ENCODE peak calls at places on chromosomes 1 and 21, in ten cellular contexts. One of them, this sample, is unnamed.

GRCh38 chr1:247054992-247055415 is 23.6 kb downstream of the ZNF670 start:
- DNase-seq in NCI-H345: no peak
- DNase-seq in stimulated activated CD8-positive, alpha-beta memory T cell treated with anti-CD3 and anti-CD28 coated beads, Interleukin-2, amount 100 ng/mL, for 48 hours: no peak
- DNase-seq in Right ventricle myocardium superior: no peak
- DNase-seq in GM12891: no peak
- DNase-seq in glutamatergic neuron: no peak
- DNase-seq in endothelial cell: no peak
- DNase-seq in lung: no peak
- DNase-seq in left lung: no peak
- DNase-seq in CD8-positive, alpha-beta memory T cell: no peak
- DNase-seq in this sample: no peak

GRCh38 chr1:7003676-7004075 is 218.4 kb downstream of the CAMTA1 start:
- DNase-seq in Right ventricle myocardium superior: no peak
- DNase-seq in CD8-positive, alpha-beta memory T cell: no peak
- DNase-seq in endothelial cell: no peak
- DNase-seq in lung: no peak
- DNase-seq in GM12891: no peak
- DNase-seq in NCI-H345: no peak
- DNase-seq in left lung: no peak
- DNase-seq in stimulated activated CD8-positive, alpha-beta memory T cell treated with anti-CD3 and anti-CD28 coated beads, Interleukin-2, amount 100 ng/mL, for 48 hours: no peak
- DNase-seq in glutamatergic neuron: no peak
- DNase-seq in this sample: no peak

GRCh38 chr1:56686171-56686570 is 41.1 kb downstream of the PRKAA2 start:
- DNase-seq in stimulated activated CD8-positive, alpha-beta memory T cell treated with anti-CD3 and anti-CD28 coated beads, Interleukin-2, amount 100 ng/mL, for 48 hours: no peak
- DNase-seq in left lung: no peak
- DNase-seq in endothelial cell: no peak
- DNase-seq in NCI-H345: no peak
- DNase-seq in Right ventricle myocardium superior: no peak
- DNase-seq in glutamatergic neuron: no peak
- DNase-seq in GM12891: no peak
- DNase-seq in CD8-positive, alpha-beta memory T cell: no peak
- DNase-seq in lung: no peak
- DNase-seq in this sample: no peak

GRCh38 chr21:42397291-42398129 is 1.7 kb upstream of the TMPRSS3 start:
- DNase-seq in stimulated activated CD8-positive, alpha-beta memory T cell treated with anti-CD3 and anti-CD28 coated beads, Interleukin-2, amount 100 ng/mL, for 48 hours: no peak
- DNase-seq in endothelial cell: no peak
- DNase-seq in lung: no peak
- DNase-seq in Right ventricle myocardium superior: no peak
- DNase-seq in GM12891: no peak
- DNase-seq in left lung: no peak
- DNase-seq in NCI-H345: no peak
- DNase-seq in CD8-positive, alpha-beta memory T cell: no peak
- DNase-seq in glutamatergic neuron: peak
- DNase-seq in this sample: no peak

GRCh38 chr1:67522001-67522441 is 91.8 kb upstream of the SERBP1 start:
- DNase-seq in lung: no peak
- DNase-seq in glutamatergic neuron: no peak
- DNase-seq in NCI-H345: no peak
- DNase-seq in GM12891: no peak
- DNase-seq in CD8-positive, alpha-beta memory T cell: no peak
- DNase-seq in Right ventricle myocardium superior: no peak
- DNase-seq in left lung: no peak
- DNase-seq in stimulated activated CD8-positive, alpha-beta memory T cell treated with anti-CD3 and anti-CD28 coated beads, Interleukin-2, amount 100 ng/mL, for 48 hours: no peak
- DNase-seq in endothelial cell: no peak
- DNase-seq in this sample: no peak

GRCh38 chr1:112373841-112374240 is 22.2 kb upstream of the CTTNBP2NL start:
- DNase-seq in GM12891: no peak
- DNase-seq in stimulated activated CD8-positive, alpha-beta memory T cell treated with anti-CD3 and anti-CD28 coated beads, Interleukin-2, amount 100 ng/mL, for 48 hours: no peak
- DNase-seq in endothelial cell: no peak
- DNase-seq in Right ventricle myocardium superior: no peak
- DNase-seq in NCI-H345: no peak
- DNase-seq in left lung: no peak
- DNase-seq in glutamatergic neuron: no peak
- DNase-seq in CD8-positive, alpha-beta memory T cell: no peak
- DNase-seq in lung: no peak
- DNase-seq in this sample: no peak

GRCh38 chr21:42295845-42296244 is 19.4 kb downstream of the TFF3 start:
- DNase-seq in Right ventricle myocardium superior: no peak
- DNase-seq in CD8-positive, alpha-beta memory T cell: no peak
- DNase-seq in GM12891: no peak
- DNase-seq in glutamatergic neuron: no peak
- DNase-seq in NCI-H345: no peak
- DNase-seq in stimulated activated CD8-positive, alpha-beta memory T cell treated with anti-CD3 and anti-CD28 coated beads, Interleukin-2, amount 100 ng/mL, for 48 hours: no peak
- DNase-seq in left lung: no peak
- DNase-seq in lung: no peak
- DNase-seq in endothelial cell: no peak
- DNase-seq in this sample: no peak

GRCh38 chr21:37367758-37368535 is 1.4 kb downstream of the DYRK1A start:
- DNase-seq in Right ventricle myocardium superior: peak
- DNase-seq in glutamatergic neuron: peak
- DNase-seq in lung: no peak
- DNase-seq in CD8-positive, alpha-beta memory T cell: peak
- DNase-seq in NCI-H345: no peak
- DNase-seq in stimulated activated CD8-positive, alpha-beta memory T cell treated with anti-CD3 and anti-CD28 coated beads, Interleukin-2, amount 100 ng/mL, for 48 hours: peak
- DNase-seq in endothelial cell: peak
- DNase-seq in left lung: peak
- DNase-seq in GM12891: no peak
- DNase-seq in this sample: peak

GRCh38 chr1:208803371-208803811 is 559.2 kb upstream of the PLXNA2 start:
- DNase-seq in lung: no peak
- DNase-seq in stimulated activated CD8-positive, alpha-beta memory T cell treated with anti-CD3 and anti-CD28 coated beads, Interleukin-2, amount 100 ng/mL, for 48 hours: no peak
- DNase-seq in GM12891: no peak
- DNase-seq in left lung: no peak
- DNase-seq in glutamatergic neuron: no peak
- DNase-seq in Right ventricle myocardium superior: no peak
- DNase-seq in NCI-H345: peak
- DNase-seq in endothelial cell: no peak
- DNase-seq in CD8-positive, alpha-beta memory T cell: no peak
- DNase-seq in this sample: no peak

GRCh38 chr21:27674037-27674436 is 707.1 kb upstream of the ADAMTS5 start:
- DNase-seq in GM12891: no peak
- DNase-seq in endothelial cell: no peak
- DNase-seq in stimulated activated CD8-positive, alpha-beta memory T cell treated with anti-CD3 and anti-CD28 coated beads, Interleukin-2, amount 100 ng/mL, for 48 hours: no peak
- DNase-seq in left lung: no peak
- DNase-seq in CD8-positive, alpha-beta memory T cell: no peak
- DNase-seq in lung: no peak
- DNase-seq in NCI-H345: no peak
- DNase-seq in glutamatergic neuron: no peak
- DNase-seq in Right ventricle myocardium superior: no peak
- DNase-seq in this sample: no peak

GRCh38 chr1:67853704-67854103 is 20.4 kb upstream of the GNG12 start:
- DNase-seq in Right ventricle myocardium superior: peak
- DNase-seq in lung: peak
- DNase-seq in glutamatergic neuron: peak
- DNase-seq in GM12891: no peak
- DNase-seq in stimulated activated CD8-positive, alpha-beta memory T cell treated with anti-CD3 and anti-CD28 coated beads, Interleukin-2, amount 100 ng/mL, for 48 hours: no peak
- DNase-seq in endothelial cell: peak
- DNase-seq in NCI-H345: peak
- DNase-seq in left lung: peak
- DNase-seq in CD8-positive, alpha-beta memory T cell: no peak
- DNase-seq in this sample: peak

GRCh38 chr1:96185181-96185580 is 536.4 kb upstream of the PTBP2 start:
- DNase-seq in endothelial cell: no peak
- DNase-seq in GM12891: no peak
- DNase-seq in lung: no peak
- DNase-seq in NCI-H345: no peak
- DNase-seq in left lung: no peak
- DNase-seq in glutamatergic neuron: no peak
- DNase-seq in stimulated activated CD8-positive, alpha-beta memory T cell treated with anti-CD3 and anti-CD28 coated beads, Interleukin-2, amount 100 ng/mL, for 48 hours: no peak
- DNase-seq in CD8-positive, alpha-beta memory T cell: no peak
- DNase-seq in Right ventricle myocardium superior: no peak
- DNase-seq in this sample: no peak

GRCh38 chr1:239858058-239858457 is 233.6 kb upstream of the FMN2 start:
- DNase-seq in glutamatergic neuron: no peak
- DNase-seq in stimulated activated CD8-positive, alpha-beta memory T cell treated with anti-CD3 and anti-CD28 coated beads, Interleukin-2, amount 100 ng/mL, for 48 hours: no peak
- DNase-seq in lung: no peak
- DNase-seq in Right ventricle myocardium superior: no peak
- DNase-seq in NCI-H345: no peak
- DNase-seq in GM12891: no peak
- DNase-seq in endothelial cell: no peak
- DNase-seq in CD8-positive, alpha-beta memory T cell: no peak
- DNase-seq in left lung: no peak
- DNase-seq in this sample: no peak

GRCh38 chr1:41740630-41741239 is 178.0 kb downstream of the HIVEP3 start:
- DNase-seq in GM12891: no peak
- DNase-seq in NCI-H345: no peak
- DNase-seq in stimulated activated CD8-positive, alpha-beta memory T cell treated with anti-CD3 and anti-CD28 coated beads, Interleukin-2, amount 100 ng/mL, for 48 hours: no peak
- DNase-seq in Right ventricle myocardium superior: no peak
- DNase-seq in CD8-positive, alpha-beta memory T cell: no peak
- DNase-seq in lung: no peak
- DNase-seq in endothelial cell: no peak
- DNase-seq in left lung: no peak
- DNase-seq in glutamatergic neuron: no peak
- DNase-seq in this sample: no peak

GRCh38 chr1:228379666-228380065 is 27.0 kb downstream of the TRIM11 start:
- DNase-seq in lung: no peak
- DNase-seq in NCI-H345: no peak
- DNase-seq in GM12891: no peak
- DNase-seq in left lung: peak
- DNase-seq in stimulated activated CD8-positive, alpha-beta memory T cell treated with anti-CD3 and anti-CD28 coated beads, Interleukin-2, amount 100 ng/mL, for 48 hours: no peak
- DNase-seq in endothelial cell: no peak
- DNase-seq in Right ventricle myocardium superior: no peak
- DNase-seq in glutamatergic neuron: no peak
- DNase-seq in CD8-positive, alpha-beta memory T cell: no peak
- DNase-seq in this sample: no peak

GRCh38 chr1:178916448-178917174 is 45.7 kb upstream of the ANGPTL1 start:
- DNase-seq in left lung: no peak
- DNase-seq in Right ventricle myocardium superior: no peak
- DNase-seq in lung: no peak
- DNase-seq in endothelial cell: no peak
- DNase-seq in glutamatergic neuron: no peak
- DNase-seq in CD8-positive, alpha-beta memory T cell: no peak
- DNase-seq in NCI-H345: no peak
- DNase-seq in GM12891: no peak
- DNase-seq in stimulated activated CD8-positive, alpha-beta memory T cell treated with anti-CD3 and anti-CD28 coated beads, Interleukin-2, amount 100 ng/mL, for 48 hours: no peak
- DNase-seq in this sample: no peak

GRCh38 chr1:229186373-229187056 is 84.4 kb upstream of the RAB4A start:
- DNase-seq in GM12891: peak
- DNase-seq in lung: no peak
- DNase-seq in Right ventricle myocardium superior: no peak
- DNase-seq in left lung: no peak
- DNase-seq in glutamatergic neuron: no peak
- DNase-seq in endothelial cell: no peak
- DNase-seq in CD8-positive, alpha-beta memory T cell: no peak
- DNase-seq in stimulated activated CD8-positive, alpha-beta memory T cell treated with anti-CD3 and anti-CD28 coated beads, Interleukin-2, amount 100 ng/mL, for 48 hours: no peak
- DNase-seq in NCI-H345: no peak
- DNase-seq in this sample: no peak

GRCh38 chr1:72557446-72558049 is 275.2 kb upstream of the NEGR1 start:
- DNase-seq in glutamatergic neuron: no peak
- DNase-seq in stimulated activated CD8-positive, alpha-beta memory T cell treated with anti-CD3 and anti-CD28 coated beads, Interleukin-2, amount 100 ng/mL, for 48 hours: no peak
- DNase-seq in left lung: no peak
- DNase-seq in CD8-positive, alpha-beta memory T cell: no peak
- DNase-seq in Right ventricle myocardium superior: no peak
- DNase-seq in NCI-H345: no peak
- DNase-seq in endothelial cell: peak
- DNase-seq in GM12891: no peak
- DNase-seq in lung: no peak
- DNase-seq in this sample: no peak

GRCh38 chr1:55542901-55543504 is 327.8 kb upstream of the USP24 start:
- DNase-seq in endothelial cell: no peak
- DNase-seq in stimulated activated CD8-positive, alpha-beta memory T cell treated with anti-CD3 and anti-CD28 coated beads, Interleukin-2, amount 100 ng/mL, for 48 hours: no peak
- DNase-seq in glutamatergic neuron: no peak
- DNase-seq in GM12891: no peak
- DNase-seq in CD8-positive, alpha-beta memory T cell: no peak
- DNase-seq in left lung: no peak
- DNase-seq in Right ventricle myocardium superior: no peak
- DNase-seq in NCI-H345: no peak
- DNase-seq in lung: no peak
- DNase-seq in this sample: no peak

GRCh38 chr1:23699280-23700179 is 7.9 kb downstream of the RPL11 start:
- DNase-seq in Right ventricle myocardium superior: no peak
- DNase-seq in GM12891: no peak
- DNase-seq in NCI-H345: no peak
- DNase-seq in glutamatergic neuron: no peak
- DNase-seq in CD8-positive, alpha-beta memory T cell: no peak
- DNase-seq in left lung: no peak
- DNase-seq in endothelial cell: no peak
- DNase-seq in stimulated activated CD8-positive, alpha-beta memory T cell treated with anti-CD3 and anti-CD28 coated beads, Interleukin-2, amount 100 ng/mL, for 48 hours: peak
- DNase-seq in lung: no peak
- DNase-seq in this sample: no peak

GRCh38 chr1:13697738-13698137 is 2.2 kb upstream of the PRDM2 start:
- DNase-seq in endothelial cell: no peak
- DNase-seq in glutamatergic neuron: no peak
- DNase-seq in CD8-positive, alpha-beta memory T cell: no peak
- DNase-seq in NCI-H345: no peak
- DNase-seq in GM12891: no peak
- DNase-seq in stimulated activated CD8-positive, alpha-beta memory T cell treated with anti-CD3 and anti-CD28 coated beads, Interleukin-2, amount 100 ng/mL, for 48 hours: no peak
- DNase-seq in lung: no peak
- DNase-seq in left lung: no peak
- DNase-seq in Right ventricle myocardium superior: no peak
- DNase-seq in this sample: no peak

GRCh38 chr1:25197982-25198681 is 34.2 kb downstream of the SYF2 start:
- DNase-seq in glutamatergic neuron: no peak
- DNase-seq in GM12891: no peak
- DNase-seq in endothelial cell: no peak
- DNase-seq in stimulated activated CD8-positive, alpha-beta memory T cell treated with anti-CD3 and anti-CD28 coated beads, Interleukin-2, amount 100 ng/mL, for 48 hours: no peak
- DNase-seq in left lung: no peak
- DNase-seq in Right ventricle myocardium superior: no peak
- DNase-seq in lung: no peak
- DNase-seq in CD8-positive, alpha-beta memory T cell: no peak
- DNase-seq in NCI-H345: no peak
- DNase-seq in this sample: no peak

GRCh38 chr1:55423376-55423775 is 208.2 kb upstream of the USP24 start:
- DNase-seq in left lung: no peak
- DNase-seq in endothelial cell: no peak
- DNase-seq in stimulated activated CD8-positive, alpha-beta memory T cell treated with anti-CD3 and anti-CD28 coated beads, Interleukin-2, amount 100 ng/mL, for 48 hours: no peak
- DNase-seq in glutamatergic neuron: no peak
- DNase-seq in Right ventricle myocardium superior: no peak
- DNase-seq in CD8-positive, alpha-beta memory T cell: no peak
- DNase-seq in NCI-H345: no peak
- DNase-seq in GM12891: no peak
- DNase-seq in lung: no peak
- DNase-seq in this sample: no peak

GRCh38 chr1:65971547-65971946 is 178.9 kb downstream of the PDE4B start:
- DNase-seq in CD8-positive, alpha-beta memory T cell: no peak
- DNase-seq in stimulated activated CD8-positive, alpha-beta memory T cell treated with anti-CD3 and anti-CD28 coated beads, Interleukin-2, amount 100 ng/mL, for 48 hours: no peak
- DNase-seq in lung: no peak
- DNase-seq in GM12891: no peak
- DNase-seq in Right ventricle myocardium superior: no peak
- DNase-seq in endothelial cell: no peak
- DNase-seq in NCI-H345: no peak
- DNase-seq in left lung: no peak
- DNase-seq in glutamatergic neuron: no peak
- DNase-seq in this sample: no peak

GRCh38 chr1:201171063-201172036 is 17.1 kb upstream of the TMEM9 start:
- DNase-seq in glutamatergic neuron: peak
- DNase-seq in endothelial cell: peak
- DNase-seq in GM12891: peak
- DNase-seq in Right ventricle myocardium superior: peak
- DNase-seq in stimulated activated CD8-positive, alpha-beta memory T cell treated with anti-CD3 and anti-CD28 coated beads, Interleukin-2, amount 100 ng/mL, for 48 hours: peak
- DNase-seq in left lung: peak
- DNase-seq in NCI-H345: peak
- DNase-seq in lung: no peak
- DNase-seq in CD8-positive, alpha-beta memory T cell: peak
- DNase-seq in this sample: peak

GRCh38 chr1:94012686-94013330 is 103.6 kb upstream of the GCLM start:
- DNase-seq in GM12891: no peak
- DNase-seq in lung: no peak
- DNase-seq in endothelial cell: peak
- DNase-seq in NCI-H345: no peak
- DNase-seq in CD8-positive, alpha-beta memory T cell: no peak
- DNase-seq in stimulated activated CD8-positive, alpha-beta memory T cell treated with anti-CD3 and anti-CD28 coated beads, Interleukin-2, amount 100 ng/mL, for 48 hours: no peak
- DNase-seq in Right ventricle myocardium superior: no peak
- DNase-seq in left lung: no peak
- DNase-seq in glutamatergic neuron: peak
- DNase-seq in this sample: no peak

GRCh38 chr1:194366705-194367104 is 1180.3 kb upstream of the B3GALT2 start:
- DNase-seq in Right ventricle myocardium superior: no peak
- DNase-seq in CD8-positive, alpha-beta memory T cell: no peak
- DNase-seq in stimulated activated CD8-positive, alpha-beta memory T cell treated with anti-CD3 and anti-CD28 coated beads, Interleukin-2, amount 100 ng/mL, for 48 hours: no peak
- DNase-seq in endothelial cell: no peak
- DNase-seq in lung: no peak
- DNase-seq in left lung: no peak
- DNase-seq in NCI-H345: no peak
- DNase-seq in GM12891: no peak
- DNase-seq in glutamatergic neuron: no peak
- DNase-seq in this sample: no peak

GRCh38 chr1:47210666-47211065 is 20.8 kb upstream of the PDZK1IP1 start:
- DNase-seq in NCI-H345: no peak
- DNase-seq in left lung: no peak
- DNase-seq in CD8-positive, alpha-beta memory T cell: no peak
- DNase-seq in lung: no peak
- DNase-seq in endothelial cell: no peak
- DNase-seq in glutamatergic neuron: no peak
- DNase-seq in GM12891: no peak
- DNase-seq in Right ventricle myocardium superior: no peak
- DNase-seq in stimulated activated CD8-positive, alpha-beta memory T cell treated with anti-CD3 and anti-CD28 coated beads, Interleukin-2, amount 100 ng/mL, for 48 hours: no peak
- DNase-seq in this sample: no peak

This sample was measured in heart right ventricle.